ENCODE peak calls at places on chromosomes 7 and 10, in six cellular contexts. Q, Y, T, M, R and V are unnamed samples.

GRCh38 chr10:24556746-24557742 is 166.6 kb downstream of the ARHGAP21 start:
- DNase-seq in Q (no peak), Y (peak; percentile 74), T (no peak), M (peak; percentile 52), R (no peak), V (no peak)

GRCh38 chr7:53531-53930 is 138.8 kb upstream of the FAM20C start:
- DNase-seq in Q (no peak), Y (no peak), T (no peak), M (no peak), R (no peak), V (no peak)

GRCh38 chr10:110083884-110084283 is 76.1 kb downstream of the ADD3 start:
- DNase-seq in Q (no peak), Y (no peak), T (no peak), M (no peak), R (no peak), V (no peak)

GRCh38 chr7:79806161-79806734 is 328.4 kb upstream of the GNAI1 start:
- DNase-seq in Q (no peak), Y (no peak), T (no peak), M (no peak), R (no peak), V (no peak)

GRCh38 chr7:96329189-96329588 is 7.3 kb upstream of the SLC25A13 start:
- DNase-seq in Q (no peak), Y (no peak), T (no peak), M (no peak), R (no peak), V (no peak)

GRCh38 chr10:13891542-13892431 is 305.0 kb downstream of the PRPF18 start:
- DNase-seq in Q (no peak), Y (no peak), T (peak; percentile 39), M (no peak), R (no peak), V (peak; percentile 70)

GRCh38 chr7:17166824-17167379 is 131.6 kb upstream of the AHR start:
- DNase-seq in Q (no peak), Y (no peak), T (no peak), M (no peak), R (no peak), V (no peak)

GRCh38 chr7:33137098-33137497 is 7.7 kb downstream of the BBS9 start:
- DNase-seq in Q (no peak), Y (no peak), T (no peak), M (no peak), R (no peak), V (no peak)

GRCh38 chr10:43238462-43238861 is 28.4 kb downstream of the RASGEF1A start:
- DNase-seq in Q (no peak), Y (no peak), T (no peak), M (no peak), R (no peak), V (peak; percentile 13)

GRCh38 chr10:91410638-91411367 is 659 bp downstream of the HECTD2 start:
- DNase-seq in Q (no peak), Y (no peak), T (no peak), M (no peak), R (peak; percentile 39), V (peak; percentile 68)

GRCh38 chr10:78046711-78047269 is 13.1 kb downstream of the RPS24 start:
- DNase-seq in Q (no peak), Y (no peak), T (no peak), M (no peak), R (no peak), V (no peak)

GRCh38 chr7:6621195-6622128 is 6.1 kb downstream of the ZNF853 start:
- DNase-seq in Q (no peak), Y (no peak), T (no peak), M (no peak), R (no peak), V (no peak)

GRCh38 chr7:113119429-113119828 is 1.1 kb upstream of the SMIM30 start:
- DNase-seq in Q (no peak), Y (no peak), T (no peak), M (no peak), R (no peak), V (no peak)

GRCh38 chr7:113118074-113118959 is at the start of gene SMIM30:
- DNase-seq in Q (peak; percentile 77), Y (peak; percentile 60), T (peak; percentile 75), M (peak; percentile 85), R (peak; percentile 92), V (peak; percentile 73)

GRCh38 chr7:113109718-113110117 is 8.6 kb downstream of the SMIM30 start:
- DNase-seq in Q (no peak), Y (no peak), T (no peak), M (no peak), R (no peak), V (no peak)

GRCh38 chr7:113113912-113114311 is 4.4 kb downstream of the SMIM30 start:
- DNase-seq in Q (no peak), Y (no peak), T (no peak), M (peak; percentile 4), R (no peak), V (no peak)
- TF ChIP-seq CTCF in Q (no peak), Y (peak; percentile 18), T (peak; percentile 15), M (no peak), R (no peak), V (no peak)

DNA sequence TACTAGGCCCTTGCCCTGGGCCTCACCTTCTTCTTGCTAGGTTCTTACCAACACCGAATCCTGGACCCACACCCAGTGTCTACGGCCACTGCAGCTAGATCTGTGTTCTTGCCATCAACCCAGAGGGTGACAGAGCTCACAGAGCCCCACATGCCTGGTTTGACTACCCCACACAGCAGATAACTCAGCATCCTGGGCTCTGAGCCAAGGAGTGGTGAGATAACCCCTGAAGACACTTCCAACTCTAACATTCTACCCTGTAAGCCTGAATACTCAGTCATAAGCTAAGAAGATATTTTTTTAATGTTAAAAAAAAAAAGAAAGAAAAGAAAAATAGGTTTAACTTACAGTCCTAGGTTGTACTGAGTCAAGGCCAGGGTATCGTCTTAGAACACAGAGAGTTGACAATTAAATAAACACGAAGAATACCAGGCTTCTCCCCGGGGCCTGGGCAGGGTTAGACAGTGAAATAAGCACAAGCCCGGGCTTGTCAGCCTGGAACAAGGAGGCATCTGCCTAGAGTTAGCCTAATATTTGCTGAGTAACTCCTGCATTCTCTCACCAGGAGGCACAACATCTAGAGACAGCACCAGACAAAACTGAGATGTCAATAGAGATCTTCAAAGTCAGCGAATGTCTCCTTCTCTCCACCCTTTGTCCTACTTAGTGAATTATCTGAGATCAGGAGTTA is 556.5 kb upstream of the LRRN3 start:
- DNase-seq in Q (no peak), Y (no peak), T (no peak), M (no peak), R (no peak), V (no peak)
- TF ChIP-seq CTCF in Q (no peak), Y (no peak), T (no peak), M (no peak), R (no peak), V (no peak)

GRCh38 chr7:43511029-43511428 is 71.9 kb upstream of the STK17A start:
- DNase-seq in Q (no peak), Y (no peak), T (no peak), M (no peak), R (no peak), V (no peak)
- TF ChIP-seq CTCF in Q (no peak), Y (no peak), T (peak; percentile 33), M (peak; percentile 17), R (no peak), V (no peak)

DNA sequence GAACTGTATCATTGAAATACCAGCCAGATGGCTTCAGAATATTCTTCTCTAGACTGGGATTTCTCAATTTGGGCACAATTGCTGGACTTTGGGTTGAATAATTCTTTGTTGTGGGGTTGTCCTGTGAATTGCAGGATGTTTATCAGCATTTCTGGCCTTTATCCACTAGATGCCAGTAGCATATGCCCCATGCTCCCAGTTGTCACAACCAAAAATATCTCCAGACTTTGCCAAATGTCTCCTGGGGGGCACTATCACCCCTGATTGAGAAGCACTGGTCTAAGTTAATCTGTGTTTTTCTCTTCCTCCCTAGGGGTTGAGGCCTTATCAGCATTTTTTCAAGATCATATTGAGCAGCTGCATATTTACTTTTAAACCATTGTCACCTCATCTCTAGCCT is 204.9 kb upstream of the SP8 start:
- DNase-seq in Q (no peak), Y (no peak), T (no peak), M (no peak), R (no peak), V (no peak)
- TF ChIP-seq CTCF in Q (no peak), Y (no peak), T (no peak), M (peak; percentile 44), R (no peak), V (no peak)

GRCh38 chr7:45580053-45580872 is 6.1 kb downstream of the ADCY1 start:
- DNase-seq in Q (no peak), Y (no peak), T (no peak), M (peak; percentile 28), R (no peak), V (no peak)
- TF ChIP-seq CTCF in Q (no peak), Y (peak; percentile 58), T (peak; percentile 49), M (no peak), R (no peak), V (no peak)

DNA sequence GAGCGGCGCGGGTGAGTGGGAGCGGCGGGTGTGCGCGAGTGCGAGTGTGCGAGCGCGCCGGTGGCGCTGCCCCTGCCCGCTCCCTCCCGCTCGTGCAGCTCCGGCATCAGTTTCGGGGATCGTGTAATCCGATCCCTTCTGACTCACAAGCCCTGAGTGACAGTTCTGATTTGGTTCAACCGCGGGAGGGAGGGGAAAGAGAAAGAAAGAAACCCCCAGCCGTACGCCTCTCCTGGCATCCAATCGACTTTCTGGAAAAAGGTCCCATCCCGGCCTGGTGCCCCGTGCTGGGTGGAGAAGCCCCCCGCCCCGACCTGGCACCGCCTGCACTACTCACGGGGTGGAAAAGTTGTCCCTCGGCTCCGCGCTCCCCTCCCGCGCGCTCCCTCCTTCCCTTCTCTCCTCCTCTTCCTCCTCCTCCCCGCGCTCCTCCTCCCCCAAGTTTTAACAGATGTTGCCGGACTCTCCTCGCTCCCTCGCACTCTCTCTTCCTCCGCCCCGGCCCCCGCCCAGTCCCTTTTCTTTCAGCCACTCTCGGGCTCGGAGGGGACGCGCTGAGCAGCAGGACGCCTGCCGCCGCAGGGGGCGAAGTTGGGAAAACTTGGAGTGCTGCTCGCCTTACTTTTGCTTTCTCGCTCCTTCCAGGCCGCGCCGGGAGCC is at the start of gene GLI3:
- DNase-seq in Q (no peak), Y (peak; percentile 85), T (peak; percentile 58), M (peak; percentile 66), R (peak; percentile 74), V (peak; percentile 93)
- TF ChIP-seq CTCF in Q (no peak), Y (no peak), T (peak; percentile 32), M (no peak), R (no peak), V (peak; percentile 9)